ENCODE peak calls at places on chromosomes 13 and 19, in seven cellular contexts. L is HepG2, G is AG09309, E is kidney epithelial cell, S is HFF-Myc, F is PC-3, M is fibroblast of lung. W is an unnamed sample.

GRCh38 chr13:60765700-60766411 is 368.8 kb downstream of the TDRD3 start:
- DNase-seq in L (peak; percentile 5), G (no peak), E (peak; percentile 77), S (no peak), F (peak; percentile 62), M (peak; percentile 85), W (no peak)

GRCh38 chr13:98475521-98475920 is 101.4 kb downstream of the STK24 start:
- DNase-seq in L (no peak), G (no peak), E (no peak), S (no peak), F (no peak), M (no peak), W (no peak)

GRCh38 chr19:38024991-38025716 is 118.1 kb downstream of the SIPA1L3 start:
- DNase-seq in L (no peak), G (no peak), E (no peak), S (no peak), F (no peak), M (no peak), W (no peak)

GRCh38 chr13:40082644-40083043 is 427.2 kb downstream of the COG6 start:
- DNase-seq in L (peak; percentile 10), G (no peak), E (no peak), S (no peak), F (no peak), M (peak; percentile 93), W (no peak)

GRCh38 chr19:38667552-38668205 is 20.2 kb downstream of the ACTN4 start:
- DNase-seq in L (no peak), G (no peak), E (no peak), S (no peak), F (peak; percentile 46), M (peak; percentile 89), W (peak; percentile 67)

GRCh38 chr19:3324405-3324856 is 42.0 kb upstream of the NFIC start:
- DNase-seq in L (peak; percentile 52), G (no peak), E (no peak), S (no peak), F (peak; percentile 51), M (no peak), W (peak; percentile 45)

GRCh38 chr19:30664358-30665058 is 292.3 kb downstream of the ZNF536 start:
- DNase-seq in L (peak; percentile 84), G (no peak), E (no peak), S (no peak), F (peak; percentile 12), M (no peak), W (peak; percentile 19)

GRCh38 chr19:43751466-43752220 is 3.1 kb downstream of the SMG9 start:
- DNase-seq in L (no peak), G (no peak), E (no peak), S (no peak), F (peak; percentile 34), M (peak; percentile 81), W (peak; percentile 34)

GRCh38 chr13:110266983-110267382 is 40.0 kb downstream of the COL4A1 start:
- DNase-seq in L (no peak), G (no peak), E (no peak), S (no peak), F (no peak), M (no peak), W (no peak)

GRCh38 chr19:17797397-17798201 is 2.7 kb downstream of the B3GNT3 start:
- DNase-seq in L (peak; percentile 95), G (no peak), E (no peak), S (no peak), F (peak; percentile 98), M (no peak), W (no peak)

GRCh38 chr19:3346677-3347353 is 19.6 kb upstream of the NFIC start:
- DNase-seq in L (no peak), G (no peak), E (no peak), S (no peak), F (no peak), M (peak; percentile 62), W (peak; percentile 68)

GRCh38 chr13:20826810-20827560 is 53.2 kb upstream of the EEF1AKMT1 start:
- DNase-seq in L (no peak), G (no peak), E (no peak), S (no peak), F (no peak), M (peak; percentile 54), W (no peak)

GRCh38 chr13:26718872-26719271 is 41.7 kb downstream of the GPR12 start:
- DNase-seq in L (no peak), G (no peak), E (no peak), S (no peak), F (no peak), M (no peak), W (no peak)

GRCh38 chr13:26719356-26719945 is 41.1 kb downstream of the GPR12 start:
- DNase-seq in L (no peak), G (no peak), E (no peak), S (peak; percentile 5), F (peak; percentile 8), M (no peak), W (no peak)

GRCh38 chr13:26718146-26718545 is 42.4 kb downstream of the GPR12 start:
- DNase-seq in L (no peak), G (no peak), E (no peak), S (no peak), F (no peak), M (no peak), W (no peak)

GRCh38 chr13:26722321-26722720 is 38.3 kb downstream of the GPR12 start:
- DNase-seq in L (no peak), G (no peak), E (no peak), S (no peak), F (no peak), M (no peak), W (no peak)

DNA sequence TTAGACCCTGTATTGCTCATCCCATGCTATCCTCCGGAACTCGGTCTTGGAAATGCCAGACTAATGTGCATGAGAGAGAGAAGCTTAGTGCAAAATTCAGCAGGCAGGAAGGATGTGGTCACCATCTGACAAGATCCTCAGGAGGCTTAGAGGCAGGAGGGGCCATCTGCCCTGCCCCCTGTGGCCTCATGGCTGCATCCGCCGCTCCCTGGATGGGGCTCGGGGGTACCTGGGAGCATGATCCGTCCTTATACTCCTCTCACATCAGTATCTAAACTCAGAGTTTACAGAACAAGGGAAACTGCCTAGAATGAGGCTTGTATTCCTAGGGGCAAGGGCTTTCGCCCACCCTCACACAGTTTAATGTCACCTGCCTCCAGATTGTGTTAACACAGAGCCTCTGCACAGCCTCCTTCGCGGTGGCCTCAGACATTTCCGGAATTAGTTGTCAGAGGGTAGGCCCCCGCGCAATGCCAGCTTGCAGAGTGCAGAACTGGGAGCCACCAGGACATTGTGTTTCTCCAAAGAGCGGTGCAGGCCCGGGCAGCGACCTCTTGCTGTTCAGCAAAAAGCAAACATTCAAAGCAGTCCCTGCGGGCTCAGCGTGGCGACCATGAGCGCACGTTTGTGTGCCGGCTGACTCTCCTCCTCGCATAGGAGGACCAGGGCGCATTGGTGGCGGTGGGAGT is 39.2 kb downstream of the GPR12 start:
- DNase-seq in L (no peak), G (no peak), E (no peak), S (no peak), F (no peak), M (no peak), W (no peak)
- TF ChIP-seq CTCF in L (peak; percentile 36), G (no peak), E (no peak), S (no peak), F (no peak), M (no peak), W (no peak)

GRCh38 chr13:22836475-22836874 is 344.3 kb upstream of the SGCG start:
- DNase-seq in L (no peak), G (no peak), E (no peak), S (no peak), F (no peak), M (no peak), W (no peak)

GRCh38 chr13:22839554-22840286 is 341.1 kb upstream of the SGCG start:
- DNase-seq in L (no peak), G (no peak), E (no peak), S (no peak), F (no peak), M (no peak), W (no peak)

GRCh38 chr13:22837980-22838615 is 342.7 kb upstream of the SGCG start:
- DNase-seq in L (no peak), G (no peak), E (no peak), S (no peak), F (no peak), M (no peak), W (no peak)
- H3K4me3 ChIP-seq in L (no peak overlapping the region), G (no peak overlapping the region), E (peak overlapping the region; percentile 19), S (no peak overlapping the region), F (no peak overlapping the region), M (peak overlapping the region; percentile 34), W (no peak overlapping the region)

GRCh38 chr19:52296773-52297600 is at the start of gene ZNF480:
- DNase-seq in L (peak; percentile 68), G (peak; percentile 13), E (peak; percentile 35), S (no peak), F (peak; percentile 74), M (peak; percentile 78), W (peak; percentile 68)
- TF ChIP-seq CTCF in L (peak; percentile 24), G (peak; percentile 34), E (peak; percentile 18), S (no peak), F (no peak), M (peak; percentile 30), W (no peak)

DNA sequence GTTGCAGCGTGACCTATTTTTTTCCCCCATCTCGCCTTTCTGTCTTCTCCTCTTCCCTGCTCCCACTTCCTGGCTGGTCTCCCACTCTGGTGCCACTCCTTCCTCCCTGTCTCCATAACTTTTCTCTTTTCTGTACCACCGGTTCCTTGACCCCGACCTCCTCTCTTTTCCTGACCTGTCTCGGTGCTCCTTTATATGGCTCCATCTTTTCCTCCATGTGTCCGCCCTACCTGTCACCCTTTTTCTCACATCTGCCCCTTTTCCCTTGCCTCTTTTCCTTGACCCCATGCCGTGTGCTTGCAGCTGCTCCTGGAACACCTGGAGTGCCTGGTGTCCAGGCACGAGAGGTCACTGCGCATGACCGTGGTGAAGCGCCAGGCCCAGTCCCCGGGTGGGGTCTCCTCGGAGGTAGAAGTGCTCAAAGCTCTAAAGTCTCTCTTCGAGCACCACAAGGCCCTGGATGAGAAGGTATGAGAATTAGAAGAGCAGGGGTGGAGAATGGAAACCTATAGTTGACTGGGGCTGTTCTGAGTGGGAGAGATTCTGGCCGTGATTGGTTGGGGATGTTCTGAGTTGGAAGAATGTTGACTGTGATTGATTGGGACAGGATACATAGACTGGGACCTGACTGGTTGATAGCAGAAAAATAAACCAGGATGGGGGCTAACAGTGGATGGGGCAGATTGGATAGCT is 9.3 kb downstream of the PPFIA3 start:
- DNase-seq in L (no peak), G (no peak), E (no peak), S (no peak), F (no peak), M (no peak), W (no peak)
- H3K4me3 ChIP-seq in L (peak overlapping the region; percentile 75), G (no peak overlapping the region), E (peak overlapping the region; percentile 28), S (no peak overlapping the region), F (peak overlapping the region; percentile 59), M (no peak overlapping the region), W (peak overlapping the region; percentile 51)